ENCODE peak calls at places on chromosome 16, in five cellular contexts. One of them, this sample, is unnamed.

GRCh38 chr16:56645311-56645710 is 6.4 kb upstream of the MT1B start:
- DNase-seq in PC-3: no peak
- DNase-seq in endothelial cell: no peak
- DNase-seq in stimulated activated CD4-positive, alpha-beta T cell treated with anti-CD3 and anti-CD28 coated beads, Interleukin-4, amount 100 ng/mL, for 4 hours: no peak
- DNase-seq in cardiac fibroblast: no peak
- DNase-seq in this sample: no peak

GRCh38 chr16:88409296-88410065 is 26.7 kb downstream of the ZNF469 start:
- DNase-seq in PC-3: no peak
- DNase-seq in endothelial cell: no peak
- DNase-seq in stimulated activated CD4-positive, alpha-beta T cell treated with anti-CD3 and anti-CD28 coated beads, Interleukin-4, amount 100 ng/mL, for 4 hours: no peak
- DNase-seq in cardiac fibroblast: no peak
- DNase-seq in this sample: no peak

GRCh38 chr16:10514369-10515055 is 65.9 kb downstream of the EMP2 start:
- DNase-seq in PC-3: peak
- DNase-seq in endothelial cell: peak
- DNase-seq in stimulated activated CD4-positive, alpha-beta T cell treated with anti-CD3 and anti-CD28 coated beads, Interleukin-4, amount 100 ng/mL, for 4 hours: peak
- DNase-seq in cardiac fibroblast: peak
- DNase-seq in this sample: peak

GRCh38 chr16:554640-555413 is 5.4 kb upstream of the PRR35 start:
- DNase-seq in PC-3: no peak
- DNase-seq in endothelial cell: no peak
- DNase-seq in stimulated activated CD4-positive, alpha-beta T cell treated with anti-CD3 and anti-CD28 coated beads, Interleukin-4, amount 100 ng/mL, for 4 hours: no peak
- DNase-seq in cardiac fibroblast: peak
- DNase-seq in this sample: no peak

GRCh38 chr16:85303354-85303883 is 191.1 kb upstream of the CIBAR2 start:
- DNase-seq in PC-3: no peak
- DNase-seq in endothelial cell: peak
- DNase-seq in stimulated activated CD4-positive, alpha-beta T cell treated with anti-CD3 and anti-CD28 coated beads, Interleukin-4, amount 100 ng/mL, for 4 hours: peak
- DNase-seq in cardiac fibroblast: peak
- DNase-seq in this sample: peak

GRCh38 chr16:13316008-13316407 is 414.6 kb downstream of the SHISA9 start:
- DNase-seq in PC-3: no peak
- DNase-seq in endothelial cell: no peak
- DNase-seq in stimulated activated CD4-positive, alpha-beta T cell treated with anti-CD3 and anti-CD28 coated beads, Interleukin-4, amount 100 ng/mL, for 4 hours: no peak
- DNase-seq in cardiac fibroblast: no peak
- DNase-seq in this sample: peak

GRCh38 chr16:69397821-69398521 is 12.2 kb upstream of the TERF2 start:
- DNase-seq in PC-3: peak
- DNase-seq in endothelial cell: peak
- DNase-seq in stimulated activated CD4-positive, alpha-beta T cell treated with anti-CD3 and anti-CD28 coated beads, Interleukin-4, amount 100 ng/mL, for 4 hours: no peak
- DNase-seq in cardiac fibroblast: peak
- DNase-seq in this sample: peak

GRCh38 chr16:89042711-89043551 is 50.7 kb upstream of the ACSF3 start:
- DNase-seq in PC-3: no peak
- DNase-seq in endothelial cell: no peak
- DNase-seq in stimulated activated CD4-positive, alpha-beta T cell treated with anti-CD3 and anti-CD28 coated beads, Interleukin-4, amount 100 ng/mL, for 4 hours: no peak
- DNase-seq in cardiac fibroblast: no peak
- DNase-seq in this sample: no peak

GRCh38 chr16:66824006-66824405 is 6.8 kb downstream of the NAE1 start:
- DNase-seq in PC-3: no peak
- DNase-seq in endothelial cell: no peak
- DNase-seq in stimulated activated CD4-positive, alpha-beta T cell treated with anti-CD3 and anti-CD28 coated beads, Interleukin-4, amount 100 ng/mL, for 4 hours: no peak
- DNase-seq in cardiac fibroblast: peak
- DNase-seq in this sample: no peak

GRCh38 chr16:50709061-50709695 is 15.8 kb downstream of the NOD2 start:
- DNase-seq in PC-3: no peak
- DNase-seq in endothelial cell: no peak
- DNase-seq in stimulated activated CD4-positive, alpha-beta T cell treated with anti-CD3 and anti-CD28 coated beads, Interleukin-4, amount 100 ng/mL, for 4 hours: no peak
- DNase-seq in cardiac fibroblast: no peak
- DNase-seq in this sample: no peak

GRCh38 chr16:2009791-2010510 is at the start of gene ZNF598:
- DNase-seq in PC-3: peak
- DNase-seq in endothelial cell: peak
- DNase-seq in stimulated activated CD4-positive, alpha-beta T cell treated with anti-CD3 and anti-CD28 coated beads, Interleukin-4, amount 100 ng/mL, for 4 hours: peak
- DNase-seq in cardiac fibroblast: peak
- DNase-seq in this sample: peak

GRCh38 chr16:1181715-1182671 is 29.1 kb downstream of the CACNA1H start:
- DNase-seq in PC-3: peak
- DNase-seq in endothelial cell: no peak
- DNase-seq in stimulated activated CD4-positive, alpha-beta T cell treated with anti-CD3 and anti-CD28 coated beads, Interleukin-4, amount 100 ng/mL, for 4 hours: no peak
- DNase-seq in cardiac fibroblast: peak
- DNase-seq in this sample: peak

GRCh38 chr16:87554754-87555427 is 47.4 kb upstream of the JPH3 start:
- DNase-seq in PC-3: no peak
- DNase-seq in endothelial cell: no peak
- DNase-seq in stimulated activated CD4-positive, alpha-beta T cell treated with anti-CD3 and anti-CD28 coated beads, Interleukin-4, amount 100 ng/mL, for 4 hours: no peak
- DNase-seq in cardiac fibroblast: no peak
- DNase-seq in this sample: no peak

GRCh38 chr16:57755726-57756423 is 20.3 kb downstream of the KATNB1 start:
- DNase-seq in PC-3: no peak
- DNase-seq in endothelial cell: no peak
- DNase-seq in stimulated activated CD4-positive, alpha-beta T cell treated with anti-CD3 and anti-CD28 coated beads, Interleukin-4, amount 100 ng/mL, for 4 hours: no peak
- DNase-seq in cardiac fibroblast: no peak
- DNase-seq in this sample: no peak

GRCh38 chr16:88120812-88121211 is 169.6 kb downstream of the BANP start:
- DNase-seq in PC-3: no peak
- DNase-seq in endothelial cell: no peak
- DNase-seq in stimulated activated CD4-positive, alpha-beta T cell treated with anti-CD3 and anti-CD28 coated beads, Interleukin-4, amount 100 ng/mL, for 4 hours: no peak
- DNase-seq in cardiac fibroblast: no peak
- DNase-seq in this sample: no peak

GRCh38 chr16:9033125-9033830 is 58.2 kb upstream of the HAPSTR1 start:
- DNase-seq in PC-3: peak
- DNase-seq in endothelial cell: no peak
- DNase-seq in stimulated activated CD4-positive, alpha-beta T cell treated with anti-CD3 and anti-CD28 coated beads, Interleukin-4, amount 100 ng/mL, for 4 hours: no peak
- DNase-seq in cardiac fibroblast: peak
- DNase-seq in this sample: peak

GRCh38 chr16:48462146-48462740 is 77.0 kb upstream of the SIAH1 start:
- DNase-seq in PC-3: peak
- DNase-seq in endothelial cell: no peak
- DNase-seq in stimulated activated CD4-positive, alpha-beta T cell treated with anti-CD3 and anti-CD28 coated beads, Interleukin-4, amount 100 ng/mL, for 4 hours: no peak
- DNase-seq in cardiac fibroblast: peak
- DNase-seq in this sample: no peak

GRCh38 chr16:23836404-23837291 is 865 bp downstream of the PRKCB start:
- DNase-seq in PC-3: no peak
- DNase-seq in endothelial cell: peak
- DNase-seq in stimulated activated CD4-positive, alpha-beta T cell treated with anti-CD3 and anti-CD28 coated beads, Interleukin-4, amount 100 ng/mL, for 4 hours: peak
- DNase-seq in cardiac fibroblast: no peak
- DNase-seq in this sample: no peak

GRCh38 chr16:85970016-85970711 is 71.2 kb downstream of the IRF8 start:
- DNase-seq in PC-3: no peak
- DNase-seq in endothelial cell: no peak
- DNase-seq in stimulated activated CD4-positive, alpha-beta T cell treated with anti-CD3 and anti-CD28 coated beads, Interleukin-4, amount 100 ng/mL, for 4 hours: no peak
- DNase-seq in cardiac fibroblast: no peak
- DNase-seq in this sample: no peak

GRCh38 chr16:74759564-74759963 is 15.1 kb downstream of the FA2H start:
- DNase-seq in PC-3: no peak
- DNase-seq in endothelial cell: no peak
- DNase-seq in stimulated activated CD4-positive, alpha-beta T cell treated with anti-CD3 and anti-CD28 coated beads, Interleukin-4, amount 100 ng/mL, for 4 hours: no peak
- DNase-seq in cardiac fibroblast: no peak
- DNase-seq in this sample: no peak

GRCh38 chr16:4760221-4760910 is 6.6 kb downstream of the ZNF500 start:
- DNase-seq in PC-3: no peak
- DNase-seq in endothelial cell: no peak
- DNase-seq in stimulated activated CD4-positive, alpha-beta T cell treated with anti-CD3 and anti-CD28 coated beads, Interleukin-4, amount 100 ng/mL, for 4 hours: no peak
- DNase-seq in cardiac fibroblast: no peak
- DNase-seq in this sample: no peak